ENCODE peak calls at places on chromosomes 16 and 17, in six cellular contexts. Z, O, C, R, J and I are unnamed samples.

GRCh38 chr16:80202831-80203230 is 338.0 kb upstream of the DYNLRB2 start:
- DNase-seq in J (no peak), C (no peak), R (no peak), O (no peak), Z (no peak), I (no peak)

GRCh38 chr16:73213761-73214480 is 166.0 kb upstream of the ZFHX3 start:
- DNase-seq in R (no peak), J (no peak), Z (no peak), C (no peak), O (no peak), I (peak)

GRCh38 chr16:5490499-5490898 is 392.9 kb upstream of the EEF2KMT start:
- DNase-seq in Z (peak), J (peak), O (peak), R (no peak), C (peak), I (peak)

GRCh38 chr17:60665602-60666001 is 12.0 kb upstream of the BCAS3 start:
- DNase-seq in O (no peak), R (no peak), Z (no peak), J (no peak), C (no peak), I (no peak)

GRCh38 chr17:77887464-77888241 is 70.8 kb upstream of the TNRC6C start:
- DNase-seq in R (peak), C (peak), Z (no peak), J (no peak), O (no peak), I (peak)

GRCh38 chr16:49049191-49049590 is 232.4 kb downstream of the CBLN1 start:
- DNase-seq in Z (no peak), R (no peak), O (no peak), J (no peak), C (no peak), I (no peak)

GRCh38 chr17:42194133-42194899 is at the start of gene GHDC:
- DNase-seq in Z (peak), C (peak), O (peak), R (peak), J (peak), I (peak)

GRCh38 chr17:42414782-42415409 is 8.2 kb downstream of the CAVIN1 start:
- DNase-seq in O (no peak), Z (no peak), J (no peak), R (peak), C (no peak), I (no peak)

GRCh38 chr17:61221597-61222471 is 177.8 kb upstream of the TBX2 start:
- DNase-seq in O (no peak), C (no peak), J (no peak), Z (no peak), R (no peak), I (no peak)

GRCh38 chr17:42323268-42323773 is 35.0 kb downstream of the STAT5A start:
- DNase-seq in O (no peak), R (no peak), J (no peak), C (no peak), Z (no peak), I (no peak)

GRCh38 chr16:25691519-25692091 is at the start of gene HS3ST4:
- DNase-seq in J (peak), C (peak), O (no peak), R (no peak), Z (no peak), I (peak)

GRCh38 chr16:79628501-79628975 is 28.0 kb upstream of the MAF start:
- DNase-seq in R (no peak), Z (no peak), J (no peak), C (no peak), O (no peak), I (no peak)

GRCh38 chr17:77770331-77771105 is 188.0 kb upstream of the TNRC6C start:
- DNase-seq in R (no peak), J (no peak), O (no peak), Z (no peak), C (no peak), I (peak)

DNA sequence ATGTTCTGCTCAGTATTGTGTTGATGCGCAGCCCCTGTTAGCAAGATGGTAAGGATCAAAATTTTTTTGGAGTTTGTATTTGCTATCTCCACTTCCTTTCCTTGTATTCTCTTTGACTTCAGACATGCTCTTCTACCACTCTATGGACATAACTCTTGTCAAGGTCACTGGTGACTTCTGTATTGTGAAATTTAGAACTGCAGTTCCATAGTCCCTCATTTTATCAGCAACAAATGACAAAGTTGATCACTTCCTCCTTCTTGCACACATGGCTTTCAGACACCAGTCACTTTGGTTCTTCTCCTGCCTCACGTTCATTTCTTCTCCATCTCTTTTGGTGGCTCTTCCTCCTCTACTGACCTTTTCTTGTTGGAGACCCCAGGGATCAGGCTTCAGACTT is 21.1 kb downstream of the COX11 start:
- DNase-seq in J (no peak), C (no peak), Z (no peak), O (no peak), R (no peak), I (no peak)
- H2AFZ ChIP-seq in J (no peak), C (no peak), Z (no peak), O (no peak), R (no peak), I (no peak)

GRCh38 chr17:8391711-8392110 is 5.9 kb downstream of the RNF222 start:
- DNase-seq in Z (peak), O (no peak), R (no peak), J (no peak), C (no peak), I (peak)
- H3K27ac ChIP-seq in Z (peak), O (no peak), R (no peak), J (no peak), C (no peak), I (no peak)

DNA sequence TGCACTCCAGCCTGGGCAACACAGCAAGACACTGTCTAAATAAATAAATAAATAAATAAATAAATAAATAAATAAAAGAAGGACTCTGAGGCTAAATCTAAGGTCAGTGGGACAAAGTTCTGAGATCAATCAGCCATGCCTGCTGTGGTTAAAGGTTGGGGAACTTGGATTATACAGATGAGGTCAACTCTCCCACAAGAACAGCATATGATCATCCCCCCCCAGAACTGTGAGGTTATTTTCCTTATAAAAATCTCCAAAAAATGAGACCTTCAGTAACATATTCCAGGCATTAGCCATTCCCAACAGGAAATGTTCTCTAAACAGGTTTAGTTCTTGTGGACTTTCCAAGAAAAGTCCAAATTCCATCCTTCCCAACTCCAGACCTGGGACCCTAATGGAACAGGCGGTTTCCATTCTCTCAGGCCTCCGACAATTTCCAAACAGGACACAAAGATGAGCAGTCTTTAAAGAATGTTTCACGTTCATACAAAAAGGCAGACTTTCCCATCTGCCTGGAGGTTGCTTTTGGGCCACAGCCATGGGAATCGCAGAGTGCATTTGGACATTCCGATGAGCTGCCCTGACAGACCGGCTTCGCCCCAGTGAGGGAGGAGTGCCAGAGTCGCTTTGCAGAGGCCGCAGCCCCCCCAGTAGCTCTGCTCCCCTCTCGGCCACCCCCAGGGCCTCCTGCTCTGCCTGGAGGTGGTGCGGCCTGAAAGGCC is 90.1 kb downstream of the C16orf95 start:
- DNase-seq in Z (no peak), O (no peak), J (no peak), R (peak), C (no peak), I (peak)
- H2AFZ ChIP-seq in Z (no peak), O (no peak), J (no peak), R (peak), C (no peak), I (no peak)

DNA sequence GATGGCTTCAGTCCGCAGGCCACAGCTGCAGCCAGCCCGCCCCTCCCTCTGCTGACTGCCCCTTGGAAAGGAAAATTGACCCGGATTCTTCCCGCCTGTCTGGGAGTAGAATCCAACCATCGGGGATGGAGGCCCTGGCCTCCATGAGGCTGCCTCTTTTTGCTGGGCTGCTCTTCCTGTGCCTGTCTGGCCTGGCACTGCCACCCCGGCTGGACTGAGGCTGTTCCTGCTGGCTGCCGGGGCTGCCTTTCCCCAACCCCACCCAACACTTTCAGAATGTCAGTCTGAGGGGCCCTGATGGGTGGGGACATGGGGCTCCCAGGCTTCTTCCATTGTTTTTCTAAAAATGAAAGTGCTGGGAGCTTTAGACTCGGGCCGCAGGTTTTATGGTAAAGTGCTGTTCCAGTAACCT is 7.3 kb downstream of the BAHCC1 start:
- DNase-seq in R (no peak), J (no peak), C (no peak), O (no peak), Z (no peak), I (no peak)
- H3K27ac ChIP-seq in R (no peak), J (no peak), C (no peak), O (peak), Z (no peak), I (no peak)

DNA sequence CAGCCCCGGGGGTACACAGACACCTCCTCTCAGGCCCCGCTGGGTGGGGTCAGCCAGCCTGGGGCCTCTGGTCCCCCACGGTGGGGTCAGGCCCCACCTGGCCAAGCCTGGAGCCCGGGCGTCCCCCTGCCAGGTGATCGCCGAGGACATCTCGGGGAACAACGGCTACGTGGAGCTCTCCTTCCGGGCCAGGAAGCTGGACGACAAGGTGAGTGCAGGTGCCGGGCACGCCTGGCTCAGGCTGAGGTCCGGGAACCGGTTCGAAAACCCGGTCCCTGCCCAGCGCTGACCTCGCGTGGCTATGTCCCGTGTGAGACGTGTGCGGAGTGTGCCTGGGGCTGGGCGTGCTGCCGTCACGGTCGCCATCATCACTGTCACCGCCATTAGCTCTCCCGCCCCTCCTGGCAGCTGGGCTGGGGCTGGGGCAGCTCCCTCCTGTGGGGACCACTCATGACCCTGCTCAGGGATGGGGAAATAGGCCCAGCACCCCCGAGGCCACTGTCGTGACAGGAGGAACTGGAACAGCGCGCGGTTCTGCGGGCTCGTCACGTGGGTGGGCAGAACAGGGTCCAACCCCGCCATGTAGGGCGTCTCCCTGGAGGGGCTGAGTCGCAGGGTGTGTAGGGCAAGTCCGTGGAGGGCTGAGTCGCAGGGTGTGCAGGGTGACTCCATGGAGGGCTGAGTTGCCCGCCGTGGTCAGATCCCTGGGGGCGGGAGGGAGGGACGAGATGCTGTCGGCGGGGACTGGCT is 8.5 kb downstream of the CPNE7 start:
- DNase-seq in O (no peak), J (no peak), R (no peak), Z (no peak), C (no peak), I (peak)
- H2AFZ ChIP-seq in O (no peak), J (no peak), R (no peak), Z (no peak), C (no peak), I (no peak)

GRCh38 chr17:28481081-28481571 is 7.7 kb downstream of the SLC13A2 start:
- DNase-seq in J (no peak), Z (no peak), R (no peak), C (no peak), O (no peak), I (no peak)
- H3K27ac ChIP-seq in J (no peak), Z (no peak), R (no peak), C (no peak), O (no peak), I (no peak)

GRCh38 chr17:12979255-12979654 is 38.6 kb downstream of the ELAC2 start:
- DNase-seq in C (no peak), Z (no peak), R (no peak), O (no peak), J (no peak), I (no peak)

GRCh38 chr17:12974319-12974661 is 43.5 kb downstream of the ELAC2 start:
- DNase-seq in Z (no peak), J (no peak), R (no peak), C (no peak), O (no peak), I (no peak)

GRCh38 chr17:12967962-12968361 is 49.9 kb downstream of the ELAC2 start:
- DNase-seq in O (no peak), C (no peak), Z (no peak), J (no peak), R (no peak), I (no peak)

GRCh38 chr17:12977008-12977751 is 40.6 kb downstream of the ELAC2 start:
- DNase-seq in R (no peak), Z (no peak), O (no peak), J (no peak), C (peak), I (peak)

GRCh38 chr17:12973496-12974318 is 44.1 kb downstream of the ELAC2 start:
- DNase-seq in O (no peak), Z (no peak), C (peak), J (no peak), R (no peak), I (peak)
- H2AFZ ChIP-seq in O (no peak), Z (no peak), C (no peak), J (no peak), R (no peak), I (peak)